ENCODE peak calls at places on chromosome 16, in five cellular contexts. One of them, this sample, is unnamed.

GRCh38 chr16:23216658-23217246 is 34.2 kb downstream of the SCNN1G start:
- DNase-seq in T-helper 2 cell: no peak
- DNase-seq in RCC 7860: no peak
- DNase-seq in posterior cingulate gyrus: no peak
- DNase-seq in lower lobe of right lung: no peak
- DNase-seq in this sample: no peak

GRCh38 chr16:55508941-55509920 is at the start of gene LPCAT2:
- DNase-seq in T-helper 2 cell: peak
- DNase-seq in RCC 7860: peak
- DNase-seq in posterior cingulate gyrus: peak
- DNase-seq in lower lobe of right lung: peak
- DNase-seq in this sample: peak

GRCh38 chr16:28925386-28926228 is 569 bp upstream of the RABEP2 start:
- DNase-seq in T-helper 2 cell: peak
- DNase-seq in RCC 7860: peak
- DNase-seq in posterior cingulate gyrus: peak
- DNase-seq in lower lobe of right lung: peak
- DNase-seq in this sample: peak

GRCh38 chr16:24036614-24037013 is 200.8 kb downstream of the PRKCB start:
- DNase-seq in T-helper 2 cell: peak
- DNase-seq in RCC 7860: peak
- DNase-seq in posterior cingulate gyrus: peak
- DNase-seq in lower lobe of right lung: no peak
- DNase-seq in this sample: peak

GRCh38 chr16:82845076-82845475 is 218.3 kb downstream of the CDH13 start:
- DNase-seq in T-helper 2 cell: no peak
- DNase-seq in RCC 7860: no peak
- DNase-seq in posterior cingulate gyrus: no peak
- DNase-seq in lower lobe of right lung: no peak
- DNase-seq in this sample: no peak

GRCh38 chr16:20851601-20852000 is 45.3 kb downstream of the REXO5 start:
- DNase-seq in T-helper 2 cell: no peak
- DNase-seq in RCC 7860: peak
- DNase-seq in posterior cingulate gyrus: peak
- DNase-seq in lower lobe of right lung: peak
- DNase-seq in this sample: no peak

GRCh38 chr16:57623251-57624043 is 5.0 kb upstream of the ADGRG1 start:
- DNase-seq in T-helper 2 cell: no peak
- DNase-seq in RCC 7860: peak
- DNase-seq in posterior cingulate gyrus: peak
- DNase-seq in lower lobe of right lung: peak
- DNase-seq in this sample: no peak

GRCh38 chr16:86635926-86636325 is 57.6 kb downstream of the FOXL1 start:
- DNase-seq in T-helper 2 cell: no peak
- DNase-seq in RCC 7860: no peak
- DNase-seq in posterior cingulate gyrus: no peak
- DNase-seq in lower lobe of right lung: no peak
- DNase-seq in this sample: no peak

GRCh38 chr16:17839272-17839671 is 368.5 kb upstream of the XYLT1 start:
- DNase-seq in T-helper 2 cell: no peak
- DNase-seq in RCC 7860: no peak
- DNase-seq in posterior cingulate gyrus: no peak
- DNase-seq in lower lobe of right lung: no peak
- DNase-seq in this sample: no peak

GRCh38 chr16:50982808-50983207 is 168.3 kb downstream of the SALL1 start:
- DNase-seq in T-helper 2 cell: no peak
- DNase-seq in RCC 7860: no peak
- DNase-seq in posterior cingulate gyrus: no peak
- DNase-seq in lower lobe of right lung: no peak
- DNase-seq in this sample: no peak

GRCh38 chr16:11251525-11252481 is 4.2 kb downstream of the SOCS1 start:
- DNase-seq in T-helper 2 cell: peak
- DNase-seq in RCC 7860: no peak
- DNase-seq in posterior cingulate gyrus: no peak
- DNase-seq in lower lobe of right lung: no peak
- DNase-seq in this sample: no peak

GRCh38 chr16:85415196-85415988 is 197.7 kb upstream of the GSE1 start:
- DNase-seq in T-helper 2 cell: no peak
- DNase-seq in RCC 7860: no peak
- DNase-seq in posterior cingulate gyrus: no peak
- DNase-seq in lower lobe of right lung: peak
- DNase-seq in this sample: no peak

GRCh38 chr16:87956169-87956770 is 5.0 kb downstream of the BANP start:
- DNase-seq in T-helper 2 cell: peak
- DNase-seq in RCC 7860: no peak
- DNase-seq in posterior cingulate gyrus: no peak
- DNase-seq in lower lobe of right lung: peak
- DNase-seq in this sample: no peak

GRCh38 chr16:14458576-14458975 is 171.5 kb downstream of the PARN start:
- DNase-seq in T-helper 2 cell: no peak
- DNase-seq in RCC 7860: no peak
- DNase-seq in posterior cingulate gyrus: no peak
- DNase-seq in lower lobe of right lung: no peak
- DNase-seq in this sample: no peak

GRCh38 chr16:31128711-31129567 is 6.6 kb downstream of the PRSS8 start:
- DNase-seq in T-helper 2 cell: no peak
- DNase-seq in RCC 7860: no peak
- DNase-seq in posterior cingulate gyrus: peak
- DNase-seq in lower lobe of right lung: peak
- DNase-seq in this sample: no peak

GRCh38 chr16:81319221-81319912 is 4.6 kb downstream of the GAN start:
- DNase-seq in T-helper 2 cell: no peak
- DNase-seq in RCC 7860: peak
- DNase-seq in posterior cingulate gyrus: no peak
- DNase-seq in lower lobe of right lung: no peak
- DNase-seq in this sample: peak

GRCh38 chr16:9370071-9370491 is 278.6 kb downstream of the HAPSTR1 start:
- DNase-seq in T-helper 2 cell: no peak
- DNase-seq in RCC 7860: no peak
- DNase-seq in posterior cingulate gyrus: no peak
- DNase-seq in lower lobe of right lung: no peak
- DNase-seq in this sample: no peak